ENCODE peak calls at places on chromosomes 11 and 22, in five cellular contexts. One of them, this sample, is unnamed.

GRCh38 chr11:120343429-120343828 is 7.2 kb downstream of the ARHGEF12 start:
- DNase-seq in astrocyte of the spinal cord: no peak
- DNase-seq in cardiac fibroblast: no peak
- DNase-seq in lower leg skin: no peak
- DNase-seq in NCI-H226: no peak
- DNase-seq in this sample: no peak

GRCh38 chr11:73530109-73530508 is 67.8 kb downstream of the FAM168A start:
- DNase-seq in astrocyte of the spinal cord: no peak
- DNase-seq in cardiac fibroblast: no peak
- DNase-seq in lower leg skin: no peak
- DNase-seq in NCI-H226: no peak
- DNase-seq in this sample: no peak

GRCh38 chr22:35329114-35329847 is 29.6 kb downstream of the TOM1 start:
- DNase-seq in astrocyte of the spinal cord: no peak
- DNase-seq in cardiac fibroblast: no peak
- DNase-seq in lower leg skin: no peak
- DNase-seq in NCI-H226: no peak
- DNase-seq in this sample: no peak

GRCh38 chr11:10606536-10607208 is 38.2 kb upstream of the LYVE1 start:
- DNase-seq in astrocyte of the spinal cord: peak; percentile 43
- DNase-seq in cardiac fibroblast: peak; percentile 86
- DNase-seq in lower leg skin: no peak
- DNase-seq in NCI-H226: no peak
- DNase-seq in this sample: no peak

GRCh38 chr11:75562836-75563484 is 907 bp downstream of the SERPINH1 start:
- DNase-seq in astrocyte of the spinal cord: peak; percentile 75
- DNase-seq in cardiac fibroblast: peak; percentile 84
- DNase-seq in lower leg skin: no peak
- DNase-seq in NCI-H226: peak; percentile 70
- DNase-seq in this sample: no peak

GRCh38 chr11:119788911-119789560 is 60.0 kb upstream of the NECTIN1 start:
- DNase-seq in astrocyte of the spinal cord: no peak
- DNase-seq in cardiac fibroblast: no peak
- DNase-seq in lower leg skin: no peak
- DNase-seq in NCI-H226: no peak
- DNase-seq in this sample: no peak

GRCh38 chr11:124876818-124877630 is 11.8 kb downstream of the ROBO3 start:
- DNase-seq in astrocyte of the spinal cord: no peak
- DNase-seq in cardiac fibroblast: no peak
- DNase-seq in lower leg skin: peak; percentile 78
- DNase-seq in NCI-H226: no peak
- DNase-seq in this sample: no peak

GRCh38 chr22:50696799-50697561 is 24.4 kb downstream of the SHANK3 start:
- DNase-seq in astrocyte of the spinal cord: no peak
- DNase-seq in cardiac fibroblast: no peak
- DNase-seq in lower leg skin: peak; percentile 83
- DNase-seq in NCI-H226: no peak
- DNase-seq in this sample: no peak

This sample was measured in CD8-positive, alpha-beta T cell.